ENCODE peak calls at places on chromosomes 12 and 14, in ten cellular contexts. Q is germinal center, Z is activated gamma-delta T cell treated with Interleukin-2 at 50 U/mL for 16 hours, M is AG09309, U is H54, H is DMS153, R is SW480, X is epithelial cell of esophagus, O is iPS DF 6.9, P is cardiac muscle cell. T is an unnamed sample.

GRCh38 chr14:56057071-56057865 is 60.9 kb upstream of the PELI2 start:
- DNase-seq in M (no peak), R (no peak), U (no peak), H (peak; percentile 99), X (no peak), O (no peak), P (no peak), Z (no peak), Q (no peak), T (no peak)

GRCh38 chr14:76995279-76996035 is 33.1 kb downstream of the IRF2BPL start:
- DNase-seq in Q (no peak), U (no peak), O (no peak), R (no peak), H (no peak), M (no peak), Z (no peak), P (no peak), X (no peak), T (no peak)

GRCh38 chr12:112381421-112381897 is 772 bp downstream of the HECTD4 start:
- DNase-seq in O (no peak), U (no peak), X (peak; percentile 18), Z (peak; percentile 21), M (no peak), P (no peak), R (peak; percentile 71), H (no peak), Q (peak; percentile 59), T (no peak)

GRCh38 chr12:464484-465267 is 4.9 kb downstream of the B4GALNT3 start:
- DNase-seq in Q (no peak), O (no peak), P (peak; percentile 28), Z (no peak), R (peak; percentile 59), M (no peak), X (no peak), H (no peak), U (no peak), T (no peak)

GRCh38 chr12:47306130-47306529 is 226.4 kb upstream of the AMIGO2 start:
- DNase-seq in M (no peak), U (no peak), X (no peak), H (no peak), O (no peak), Z (no peak), Q (no peak), R (no peak), P (no peak), T (no peak)

GRCh38 chr12:53703746-53704145 is 23.5 kb downstream of the CALCOCO1 start:
- DNase-seq in U (no peak), R (no peak), Q (no peak), O (no peak), X (no peak), H (no peak), P (no peak), M (no peak), Z (no peak), T (no peak)

GRCh38 chr12:130966443-130967030 is 12.8 kb downstream of the ADGRD1 start:
- DNase-seq in P (no peak), M (no peak), H (no peak), U (no peak), R (no peak), Z (no peak), O (no peak), X (no peak), Q (no peak), T (no peak)

GRCh38 chr12:103884316-103884715 is 43.3 kb upstream of the NT5DC3 start:
- DNase-seq in Z (peak; percentile 48), U (no peak), X (peak; percentile 71), P (peak; percentile 47), M (peak; percentile 45), Q (peak; percentile 25), O (no peak), R (no peak), H (peak; percentile 2), T (peak; percentile 43)

GRCh38 chr12:53255993-53256392 is 12.1 kb upstream of the ESPL1 start:
- DNase-seq in M (no peak), U (no peak), Z (no peak), P (no peak), Q (peak; percentile 75), O (no peak), H (no peak), R (no peak), X (no peak), T (peak; percentile 88)

GRCh38 chr12:14373202-14373601 is 7.7 kb downstream of the ATF7IP start:
- DNase-seq in O (no peak), H (no peak), X (peak; percentile 82), Z (no peak), U (no peak), M (peak; percentile 17), P (no peak), R (no peak), Q (no peak), T (no peak)

GRCh38 chr12:50211392-50212070 is 44.4 kb upstream of the CERS5 start:
- DNase-seq in U (no peak), Q (no peak), Z (no peak), R (no peak), H (no peak), O (no peak), M (no peak), P (no peak), X (no peak), T (no peak)

GRCh38 chr12:43226151-43226550 is 325.9 kb downstream of the ADAMTS20 start:
- DNase-seq in Z (no peak), H (no peak), O (no peak), R (no peak), M (no peak), U (no peak), X (no peak), Q (no peak), P (no peak), T (no peak)

GRCh38 chr12:57759360-57759980 is 4.6 kb downstream of the MARCHF9 start:
- DNase-seq in O (no peak), R (peak; percentile 66), U (no peak), M (no peak), Z (peak; percentile 38), X (peak; percentile 73), H (no peak), P (peak; percentile 42), Q (peak; percentile 62), T (peak; percentile 22)

GRCh38 chr14:71397371-71397770 is 490.1 kb downstream of the PCNX1 start:
- DNase-seq in X (no peak), R (no peak), O (no peak), U (no peak), Z (no peak), P (no peak), M (no peak), Q (no peak), H (no peak), T (no peak)

GRCh38 chr14:68167019-68167716 is 347.6 kb downstream of the RAD51B start:
- DNase-seq in P (no peak), M (no peak), R (no peak), X (no peak), U (no peak), H (no peak), Z (no peak), O (no peak), Q (no peak), T (no peak)

GRCh38 chr14:59278111-59278510 is 89.6 kb downstream of the DAAM1 start:
- DNase-seq in R (peak; percentile 92), P (no peak), X (peak; percentile 91), Z (no peak), U (no peak), M (no peak), Q (no peak), O (no peak), H (no peak), T (no peak)

GRCh38 chr12:46916796-46917419 is 91.1 kb upstream of the SLC38A4 start:
- DNase-seq in M (no peak), Q (no peak), P (no peak), H (no peak), Z (no peak), O (no peak), R (no peak), U (no peak), X (no peak), T (no peak)

GRCh38 chr12:92340441-92341332 is 195.0 kb upstream of the BTG1 start:
- DNase-seq in R (no peak), Z (no peak), Q (no peak), O (no peak), M (no peak), H (no peak), X (peak; percentile 80), P (no peak), U (no peak), T (no peak)

GRCh38 chr14:65846469-65846868 is 433.9 kb downstream of the FUT8 start:
- DNase-seq in P (no peak), M (no peak), H (peak; percentile 39), O (no peak), Z (no peak), Q (no peak), X (peak; percentile 20), U (no peak), R (no peak), T (no peak)

GRCh38 chr14:101250336-101250947 is 310.9 kb upstream of the DIO3 start:
- DNase-seq in H (no peak), R (no peak), Q (no peak), O (no peak), U (no peak), P (no peak), X (no peak), Z (no peak), M (no peak), T (no peak)

GRCh38 chr14:101078105-101078891 is 174.8 kb upstream of the RTL1 start:
- DNase-seq in Q (no peak), O (no peak), R (no peak), H (no peak), X (no peak), M (no peak), P (no peak), Z (no peak), U (no peak), T (no peak)

GRCh38 chr12:46112364-46112763 is 122.0 kb upstream of the SCAF11 start:
- DNase-seq in U (no peak), X (no peak), Q (no peak), O (no peak), R (no peak), M (no peak), P (no peak), Z (no peak), H (no peak), T (no peak)

GRCh38 chr12:3671330-3672112 is 81.4 kb downstream of the CRACR2A start:
- DNase-seq in Z (no peak), U (no peak), P (no peak), X (peak; percentile 41), O (no peak), Q (no peak), R (no peak), H (no peak), M (no peak), T (no peak)

GRCh38 chr12:69880566-69880965 is 55.5 kb downstream of the MYRFL start:
- DNase-seq in O (no peak), P (no peak), U (no peak), Q (no peak), R (no peak), Z (no peak), H (no peak), M (no peak), X (peak; percentile 29), T (no peak)

GRCh38 chr14:37027188-37027824 is 145.1 kb downstream of the SLC25A21 start:
- DNase-seq in H (no peak), X (no peak), O (no peak), R (no peak), P (no peak), Q (no peak), M (no peak), Z (no peak), U (no peak), T (peak; percentile 14)

GRCh38 chr12:63020269-63020668 is 85.3 kb upstream of the PPM1H start:
- DNase-seq in O (no peak), Q (no peak), Z (no peak), R (no peak), M (no peak), H (no peak), U (no peak), X (no peak), P (no peak), T (no peak)

GRCh38 chr12:29521951-29522350 is 24.5 kb upstream of the OVCH1 start:
- DNase-seq in Q (no peak), Z (no peak), X (peak; percentile 29), O (no peak), M (no peak), R (no peak), P (no peak), U (no peak), H (no peak), T (no peak)

GRCh38 chr12:112961074-112961473 is 17.2 kb upstream of the OAS2 start:
- DNase-seq in P (no peak), U (no peak), Q (peak; percentile 58), Z (no peak), M (no peak), O (no peak), X (no peak), H (no peak), R (peak; percentile 17), T (no peak)

T was measured in AML-193.